ENCODE peak calls at places on chromosomes 3 and 15, in six cellular contexts. I is IMR-90, H is H1, X is HepG2, M is GM12878, E is K562. Y is an unnamed sample.

GRCh38 chr3:17430574-17430973 is 311.9 kb downstream of the TBC1D5 start:
- DNase-seq in I (no peak), H (no peak), X (no peak), M (no peak), E (no peak), Y (no peak)

GRCh38 chr3:186783070-186783730 is at the start of gene EIF4A2:
- DNase-seq in I (peak), H (peak), X (peak), M (no peak), E (peak), Y (peak)

GRCh38 chr15:58608129-58608590 is 141.3 kb downstream of the ADAM10 start:
- DNase-seq in I (peak), H (no peak), X (no peak), M (no peak), E (no peak), Y (no peak)

GRCh38 chr3:129507181-129507831 is 21.1 kb upstream of the RHO start:
- DNase-seq in I (no peak), H (no peak), X (no peak), M (no peak), E (no peak), Y (no peak)

GRCh38 chr15:80599359-80599758 is 95.8 kb upstream of the ABHD17C start:
- DNase-seq in I (peak), H (no peak), X (no peak), M (no peak), E (no peak), Y (no peak)

GRCh38 chr3:161386991-161387390 is 15.7 kb upstream of the SPTSSB start:
- DNase-seq in I (no peak), H (no peak), X (peak), M (no peak), E (no peak), Y (no peak)

GRCh38 chr3:149377408-149378111 is at the start of gene TM4SF1:
- DNase-seq in I (peak), H (no peak), X (peak), M (no peak), E (no peak), Y (peak)

GRCh38 chr3:172751188-172751571 is 654 bp downstream of the ECT2 start:
- DNase-seq in I (peak), H (no peak), X (no peak), M (no peak), E (peak), Y (no peak)

GRCh38 chr15:57922780-57923179 is 142.7 kb downstream of the ALDH1A2 start:
- DNase-seq in I (no peak), H (no peak), X (no peak), M (no peak), E (no peak), Y (no peak)

GRCh38 chr15:29129903-29130302 is 139.7 kb downstream of the NSMCE3 start:
- DNase-seq in I (no peak), H (no peak), X (no peak), M (no peak), E (no peak), Y (no peak)

DNA sequence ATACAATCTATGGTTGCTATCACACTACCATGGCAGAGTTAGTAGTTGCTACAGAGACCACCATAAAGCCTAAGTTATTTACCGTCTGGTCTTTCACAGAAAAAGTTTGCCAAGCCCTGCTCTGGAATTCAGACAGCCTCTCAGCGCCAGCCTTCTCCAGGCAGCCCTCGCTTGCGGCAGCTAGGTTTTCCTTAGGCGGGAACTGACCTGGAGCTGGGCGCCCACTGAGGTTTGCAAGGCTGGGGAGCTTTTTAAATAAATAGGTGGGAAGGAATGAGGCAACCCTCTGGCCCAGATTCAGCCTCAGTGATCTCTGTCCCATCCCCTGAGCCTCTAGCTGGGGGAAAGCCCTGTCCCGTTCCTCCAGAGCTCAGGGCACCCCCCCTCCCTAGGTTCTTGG is 1.2 kb downstream of the CTSH start:
- DNase-seq in I (no peak), H (no peak), X (no peak), M (no peak), E (no peak), Y (no peak)
- H3K4me3 ChIP-seq in I (no peak), H (peak), X (peak), M (peak), E (peak), Y (no peak)

DNA sequence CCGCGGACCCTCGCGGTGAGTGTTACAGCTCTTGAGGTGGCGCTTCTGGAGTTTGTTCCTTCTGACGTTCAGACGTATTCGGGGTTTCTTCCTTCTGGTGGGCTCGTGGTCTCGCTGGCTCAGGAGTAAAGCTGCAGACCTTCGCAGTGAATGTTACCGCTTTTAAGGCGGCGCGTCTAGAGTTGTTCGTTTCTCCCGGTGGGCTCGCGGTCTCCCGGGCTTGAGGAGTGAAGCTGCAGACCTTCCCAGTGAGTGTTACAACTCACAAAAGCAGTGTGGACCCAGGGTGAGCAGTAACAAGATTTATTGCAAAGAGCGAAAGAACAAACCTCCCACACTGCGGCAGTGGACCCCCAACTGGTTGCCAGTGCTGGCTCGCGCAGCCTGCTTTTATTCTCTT is 177.1 kb downstream of the UACA start:
- DNase-seq in I (no peak), H (no peak), X (no peak), M (no peak), E (no peak), Y (no peak)
- TF ChIP-seq POLR2A in I (no peak), H (no peak), X (no peak), M (no peak), E (no peak), Y (no peak)

GRCh38 chr3:59546522-59546921 is 496.7 kb upstream of the CFAP20DC start:
- DNase-seq in I (no peak), H (no peak), X (no peak), M (no peak), E (no peak), Y (no peak)
- TF ChIP-seq RFX5 in I (no peak), H (no peak), X (no peak), M (no peak), E (no peak), Y (no peak)

DNA sequence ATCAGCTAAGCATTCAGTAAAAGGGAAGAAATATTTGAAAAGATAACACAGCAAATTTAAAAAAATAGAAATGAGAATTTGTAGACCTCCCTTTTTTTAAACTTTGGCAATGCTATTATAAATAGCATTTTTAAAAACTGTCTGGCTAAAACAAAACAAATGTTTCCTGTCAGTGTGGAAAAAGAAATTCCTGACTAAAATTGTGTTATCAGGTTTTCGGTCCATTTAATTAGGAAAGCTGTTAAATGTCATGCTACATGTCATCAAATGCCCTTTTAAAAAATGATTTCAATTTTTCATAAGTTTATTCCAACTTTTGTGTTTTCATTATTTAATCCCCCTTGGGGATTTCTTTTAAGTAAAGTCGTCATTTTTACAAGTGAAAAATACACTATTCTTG is 29.6 kb downstream of the COL8A1 start:
- DNase-seq in I (no peak), H (no peak), X (no peak), M (no peak), E (no peak), Y (no peak)
- H3K4me3 ChIP-seq in I (no peak), H (no peak), X (no peak), M (no peak), E (no peak), Y (no peak)

DNA sequence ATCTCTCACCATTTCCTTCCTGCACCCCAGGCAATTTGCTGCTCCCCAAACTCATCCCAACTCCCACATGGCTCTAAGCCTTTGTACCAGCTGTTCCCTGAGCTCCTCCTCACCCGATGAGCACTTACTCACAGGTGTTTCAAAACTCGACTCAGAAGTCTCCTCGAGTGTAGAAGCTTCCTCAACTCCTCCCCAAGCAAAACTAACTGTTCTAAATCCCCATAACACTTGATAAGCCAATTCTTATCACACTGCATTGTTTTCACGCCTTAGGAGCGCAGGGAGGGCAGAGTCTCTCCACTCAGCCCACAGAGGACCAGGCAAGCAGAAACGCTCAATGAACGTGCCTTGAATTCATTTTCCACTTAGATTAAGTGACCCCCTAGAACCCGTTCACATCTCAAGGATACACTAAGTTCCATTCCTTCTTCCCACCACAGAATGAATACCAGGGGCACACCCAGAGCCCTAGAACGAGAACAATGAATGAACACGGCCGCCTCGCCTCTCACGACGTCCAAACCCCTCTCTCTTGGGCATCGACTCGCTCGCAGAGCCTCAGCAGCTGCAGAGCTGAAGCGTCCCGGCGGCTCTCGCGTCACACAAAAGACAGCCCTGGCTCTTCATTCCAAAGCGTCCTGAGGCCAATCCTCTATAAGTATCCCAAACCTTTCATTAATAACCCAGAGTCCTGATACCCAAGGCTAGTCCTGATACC is 1.2 kb downstream of the RAF1 start:
- DNase-seq in I (peak), H (no peak), X (no peak), M (no peak), E (peak), Y (peak)
- TF ChIP-seq POLR2A in I (no peak), H (no peak), X (no peak), M (no peak), E (peak), Y (no peak)

DNA sequence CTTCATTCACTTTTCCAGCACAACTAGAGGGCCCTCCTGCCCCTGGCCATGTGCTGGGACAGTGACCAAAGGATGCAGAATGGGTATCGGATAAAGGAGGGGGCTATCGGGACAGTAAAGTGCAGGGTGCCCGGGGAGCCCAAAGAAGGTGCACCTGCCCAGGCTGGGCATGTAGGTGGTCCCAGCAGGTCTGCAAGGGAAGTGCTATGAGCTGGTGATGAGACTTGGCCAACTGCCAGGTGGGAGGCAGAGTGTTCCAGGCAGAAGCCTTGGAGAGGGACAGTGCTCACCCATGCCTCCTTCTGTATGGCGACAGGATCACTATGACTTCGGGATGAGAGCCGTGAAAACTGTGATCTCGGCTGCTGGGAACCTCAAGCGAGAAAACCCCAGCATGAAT is 48.2 kb downstream of the DNAH1 start:
- DNase-seq in I (no peak), H (no peak), X (no peak), M (no peak), E (no peak), Y (no peak)
- TF ChIP-seq RFX5 in I (no peak), H (no peak), X (no peak), M (no peak), E (no peak), Y (no peak)

GRCh38 chr3:18445421-18446066 is 20.4 kb upstream of the SATB1 start:
- DNase-seq in I (no peak), H (no peak), X (no peak), M (no peak), E (no peak), Y (no peak)
- H3K4me3 ChIP-seq in I (no peak), H (peak), X (no peak), M (no peak), E (no peak), Y (peak)

GRCh38 chr3:11226042-11226370 is 46.2 kb upstream of the ATG7 start:
- DNase-seq in I (no peak), H (no peak), X (no peak), M (no peak), E (no peak), Y (no peak)
- TF ChIP-seq POLR2A in I (no peak), H (no peak), X (no peak), M (no peak), E (no peak), Y (no peak)